ENCODE peak calls at places on chromosomes 5 and 9, in ten cellular contexts. One of them, this sample, is unnamed. For H3K36me3, the result is how much of the 10 kb centered on the place peaks cover.

GRCh38 chr5:74641014-74641777 is 668 bp upstream of the ENC1 start:
- DNase-seq in WERI-Rb-1: peak
- DNase-seq in psoas muscle: peak
- DNase-seq in K562: peak
- DNase-seq in CD8-positive, alpha-beta T cell: no peak
- DNase-seq in vagina: no peak
- DNase-seq in MM.1S: peak
- DNase-seq in gastrocnemius medialis: peak
- DNase-seq in PC-3: peak
- DNase-seq in hepatocyte: peak
- DNase-seq in this sample: peak

GRCh38 chr9:113966394-113966793 is 90.3 kb downstream of the ZNF618 start:
- DNase-seq in WERI-Rb-1: no peak
- DNase-seq in psoas muscle: peak
- DNase-seq in K562: no peak
- DNase-seq in CD8-positive, alpha-beta T cell: no peak
- DNase-seq in vagina: no peak
- DNase-seq in MM.1S: no peak
- DNase-seq in gastrocnemius medialis: peak
- DNase-seq in PC-3: no peak
- DNase-seq in hepatocyte: peak
- DNase-seq in this sample: no peak

GRCh38 chr5:168408561-168409321 is 77.5 kb upstream of the RARS1 start:
- DNase-seq in WERI-Rb-1: no peak
- DNase-seq in psoas muscle: no peak
- DNase-seq in K562: no peak
- DNase-seq in CD8-positive, alpha-beta T cell: no peak
- DNase-seq in vagina: no peak
- DNase-seq in MM.1S: peak
- DNase-seq in gastrocnemius medialis: no peak
- DNase-seq in PC-3: no peak
- DNase-seq in hepatocyte: no peak
- DNase-seq in this sample: peak

GRCh38 chr5:135458921-135459331 is 6.8 kb upstream of the TIFAB start:
- DNase-seq in WERI-Rb-1: no peak
- DNase-seq in psoas muscle: no peak
- DNase-seq in K562: peak
- DNase-seq in CD8-positive, alpha-beta T cell: no peak
- DNase-seq in vagina: no peak
- DNase-seq in MM.1S: no peak
- DNase-seq in gastrocnemius medialis: no peak
- DNase-seq in PC-3: peak
- DNase-seq in hepatocyte: no peak
- DNase-seq in this sample: peak

GRCh38 chr5:3517331-3517730 is 78.3 kb upstream of the IRX1 start:
- DNase-seq in WERI-Rb-1: no peak
- DNase-seq in psoas muscle: no peak
- DNase-seq in K562: no peak
- DNase-seq in CD8-positive, alpha-beta T cell: no peak
- DNase-seq in vagina: no peak
- DNase-seq in MM.1S: no peak
- DNase-seq in gastrocnemius medialis: no peak
- DNase-seq in PC-3: no peak
- DNase-seq in hepatocyte: no peak
- DNase-seq in this sample: no peak

GRCh38 chr5:176151286-176151685 is 86.9 kb upstream of the SIMC1 start:
- DNase-seq in WERI-Rb-1: no peak
- DNase-seq in psoas muscle: no peak
- DNase-seq in K562: no peak
- DNase-seq in CD8-positive, alpha-beta T cell: no peak
- DNase-seq in vagina: no peak
- DNase-seq in MM.1S: no peak
- DNase-seq in gastrocnemius medialis: no peak
- DNase-seq in PC-3: peak
- DNase-seq in hepatocyte: no peak
- DNase-seq in this sample: no peak

GRCh38 chr5:82334856-82335255 is 56.7 kb upstream of the RPS23 start:
- DNase-seq in WERI-Rb-1: no peak
- DNase-seq in psoas muscle: no peak
- DNase-seq in K562: peak
- DNase-seq in CD8-positive, alpha-beta T cell: no peak
- DNase-seq in vagina: peak
- DNase-seq in MM.1S: no peak
- DNase-seq in gastrocnemius medialis: no peak
- DNase-seq in PC-3: no peak
- DNase-seq in hepatocyte: peak
- DNase-seq in this sample: no peak

GRCh38 chr5:151221574-151221973 is 2.3 kb downstream of the CCDC69 start:
- DNase-seq in WERI-Rb-1: no peak
- DNase-seq in psoas muscle: no peak
- DNase-seq in K562: no peak
- DNase-seq in CD8-positive, alpha-beta T cell: no peak
- DNase-seq in vagina: no peak
- DNase-seq in MM.1S: no peak
- DNase-seq in gastrocnemius medialis: peak
- DNase-seq in PC-3: peak
- DNase-seq in hepatocyte: no peak
- DNase-seq in this sample: no peak

GRCh38 chr9:91240596-91240995 is 121.1 kb downstream of the AUH start:
- DNase-seq in WERI-Rb-1: no peak
- DNase-seq in psoas muscle: no peak
- DNase-seq in K562: no peak
- DNase-seq in CD8-positive, alpha-beta T cell: no peak
- DNase-seq in vagina: no peak
- DNase-seq in MM.1S: no peak
- DNase-seq in gastrocnemius medialis: no peak
- DNase-seq in PC-3: no peak
- DNase-seq in hepatocyte: no peak
- DNase-seq in this sample: no peak

GRCh38 chr9:72440383-72440782 is 75.4 kb upstream of the ZFAND5 start:
- DNase-seq in WERI-Rb-1: no peak
- DNase-seq in psoas muscle: no peak
- DNase-seq in K562: no peak
- DNase-seq in CD8-positive, alpha-beta T cell: no peak
- DNase-seq in vagina: no peak
- DNase-seq in MM.1S: no peak
- DNase-seq in gastrocnemius medialis: no peak
- DNase-seq in PC-3: no peak
- DNase-seq in hepatocyte: no peak
- DNase-seq in this sample: no peak

GRCh38 chr5:140205216-140205615 is 30.2 kb downstream of the CYSTM1 start:
- DNase-seq in WERI-Rb-1: no peak
- DNase-seq in psoas muscle: no peak
- DNase-seq in K562: no peak
- DNase-seq in CD8-positive, alpha-beta T cell: no peak
- DNase-seq in vagina: no peak
- DNase-seq in MM.1S: no peak
- DNase-seq in gastrocnemius medialis: peak
- DNase-seq in PC-3: no peak
- DNase-seq in hepatocyte: no peak
- DNase-seq in this sample: no peak

GRCh38 chr9:79430599-79430998 is 141.2 kb upstream of the TLE4 start:
- DNase-seq in WERI-Rb-1: no peak
- DNase-seq in psoas muscle: no peak
- DNase-seq in K562: no peak
- DNase-seq in CD8-positive, alpha-beta T cell: no peak
- DNase-seq in vagina: no peak
- DNase-seq in MM.1S: no peak
- DNase-seq in gastrocnemius medialis: no peak
- DNase-seq in PC-3: no peak
- DNase-seq in hepatocyte: no peak
- DNase-seq in this sample: no peak
- H3K27ac ChIP-seq in WERI-Rb-1: no peak
- H3K27ac ChIP-seq in psoas muscle: no peak
- H3K27ac ChIP-seq in K562: no peak
- H3K27ac ChIP-seq in CD8-positive, alpha-beta T cell: no peak
- H3K27ac ChIP-seq in vagina: no peak
- H3K27ac ChIP-seq in MM.1S: no peak
- H3K27ac ChIP-seq in gastrocnemius medialis: no peak
- H3K27ac ChIP-seq in PC-3: no peak
- H3K27ac ChIP-seq in hepatocyte: no peak
- H3K27ac ChIP-seq in this sample: no peak

GRCh38 chr9:100583019-100583802 is 5.3 kb downstream of the CAVIN4 start:
- DNase-seq in WERI-Rb-1: no peak
- DNase-seq in psoas muscle: no peak
- DNase-seq in K562: no peak
- DNase-seq in CD8-positive, alpha-beta T cell: no peak
- DNase-seq in vagina: no peak
- DNase-seq in MM.1S: no peak
- DNase-seq in gastrocnemius medialis: no peak
- DNase-seq in PC-3: no peak
- DNase-seq in hepatocyte: no peak
- DNase-seq in this sample: no peak
- H3K36me3 ChIP-seq in WERI-Rb-1: under half
- H3K36me3 ChIP-seq in psoas muscle: under half
- H3K36me3 ChIP-seq in K562: under half
- H3K36me3 ChIP-seq in CD8-positive, alpha-beta T cell: under half
- H3K36me3 ChIP-seq in vagina: under half
- H3K36me3 ChIP-seq in MM.1S: under half
- H3K36me3 ChIP-seq in gastrocnemius medialis: under half
- H3K36me3 ChIP-seq in PC-3: under half
- H3K36me3 ChIP-seq in hepatocyte: under half
- H3K36me3 ChIP-seq in this sample: under half

GRCh38 chr9:16138961-16139441 is 586.2 kb downstream of the CCDC171 start:
- DNase-seq in WERI-Rb-1: no peak
- DNase-seq in psoas muscle: peak
- DNase-seq in K562: no peak
- DNase-seq in CD8-positive, alpha-beta T cell: no peak
- DNase-seq in vagina: no peak
- DNase-seq in MM.1S: no peak
- DNase-seq in gastrocnemius medialis: peak
- DNase-seq in PC-3: peak
- DNase-seq in hepatocyte: no peak
- DNase-seq in this sample: no peak

GRCh38 chr9:16136961-16137360 is 584.1 kb downstream of the CCDC171 start:
- DNase-seq in WERI-Rb-1: peak
- DNase-seq in psoas muscle: peak
- DNase-seq in K562: no peak
- DNase-seq in CD8-positive, alpha-beta T cell: no peak
- DNase-seq in vagina: no peak
- DNase-seq in MM.1S: no peak
- DNase-seq in gastrocnemius medialis: peak
- DNase-seq in PC-3: no peak
- DNase-seq in hepatocyte: no peak
- DNase-seq in this sample: no peak

GRCh38 chr9:16138561-16138960 is 585.7 kb downstream of the CCDC171 start:
- DNase-seq in WERI-Rb-1: no peak
- DNase-seq in psoas muscle: no peak
- DNase-seq in K562: no peak
- DNase-seq in CD8-positive, alpha-beta T cell: no peak
- DNase-seq in vagina: no peak
- DNase-seq in MM.1S: no peak
- DNase-seq in gastrocnemius medialis: no peak
- DNase-seq in PC-3: no peak
- DNase-seq in hepatocyte: no peak
- DNase-seq in this sample: no peak

GRCh38 chr9:16143310-16143709 is 590.5 kb downstream of the CCDC171 start:
- DNase-seq in WERI-Rb-1: no peak
- DNase-seq in psoas muscle: no peak
- DNase-seq in K562: no peak
- DNase-seq in CD8-positive, alpha-beta T cell: no peak
- DNase-seq in vagina: no peak
- DNase-seq in MM.1S: no peak
- DNase-seq in gastrocnemius medialis: no peak
- DNase-seq in PC-3: no peak
- DNase-seq in hepatocyte: no peak
- DNase-seq in this sample: no peak

DNA sequence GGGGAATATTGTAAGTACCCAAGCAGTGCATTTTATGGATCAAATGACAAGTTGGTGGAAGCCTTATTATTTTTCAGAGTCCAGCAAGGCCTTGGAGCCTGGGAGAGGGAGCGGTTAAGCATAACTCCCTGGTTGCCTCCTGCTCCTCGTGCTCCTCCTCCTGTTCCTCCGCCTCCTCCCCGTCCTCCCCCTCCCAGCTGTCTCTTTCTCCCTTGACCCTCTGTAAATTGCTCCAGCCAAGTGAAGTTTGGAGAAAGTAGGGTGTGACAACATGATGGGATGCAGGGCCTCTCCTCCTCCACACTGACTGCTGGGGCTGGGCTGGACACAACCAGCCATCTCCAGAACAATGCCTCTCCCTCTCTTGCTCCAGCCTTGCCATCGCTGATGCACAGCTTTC is 586.9 kb downstream of the CCDC171 start:
- DNase-seq in WERI-Rb-1: no peak
- DNase-seq in psoas muscle: peak
- DNase-seq in K562: no peak
- DNase-seq in CD8-positive, alpha-beta T cell: no peak
- DNase-seq in vagina: peak
- DNase-seq in MM.1S: no peak
- DNase-seq in gastrocnemius medialis: peak
- DNase-seq in PC-3: no peak
- DNase-seq in hepatocyte: no peak
- DNase-seq in this sample: no peak
- H3K27ac ChIP-seq in WERI-Rb-1: no peak
- H3K27ac ChIP-seq in psoas muscle: peak
- H3K27ac ChIP-seq in K562: no peak
- H3K27ac ChIP-seq in CD8-positive, alpha-beta T cell: no peak
- H3K27ac ChIP-seq in vagina: peak
- H3K27ac ChIP-seq in MM.1S: no peak
- H3K27ac ChIP-seq in gastrocnemius medialis: no peak
- H3K27ac ChIP-seq in PC-3: no peak
- H3K27ac ChIP-seq in hepatocyte: no peak
- H3K27ac ChIP-seq in this sample: no peak

GRCh38 chr9:121331549-121331948 is 38.5 kb downstream of the STOM start:
- DNase-seq in WERI-Rb-1: no peak
- DNase-seq in psoas muscle: no peak
- DNase-seq in K562: no peak
- DNase-seq in CD8-positive, alpha-beta T cell: no peak
- DNase-seq in vagina: peak
- DNase-seq in MM.1S: no peak
- DNase-seq in gastrocnemius medialis: no peak
- DNase-seq in PC-3: no peak
- DNase-seq in hepatocyte: no peak
- DNase-seq in this sample: no peak

GRCh38 chr9:121328876-121329681 is 41.0 kb downstream of the STOM start:
- DNase-seq in WERI-Rb-1: no peak
- DNase-seq in psoas muscle: no peak
- DNase-seq in K562: no peak
- DNase-seq in CD8-positive, alpha-beta T cell: no peak
- DNase-seq in vagina: peak
- DNase-seq in MM.1S: no peak
- DNase-seq in gastrocnemius medialis: no peak
- DNase-seq in PC-3: no peak
- DNase-seq in hepatocyte: no peak
- DNase-seq in this sample: no peak

GRCh38 chr9:121333950-121334773 is 35.9 kb downstream of the STOM start:
- DNase-seq in WERI-Rb-1: no peak
- DNase-seq in psoas muscle: peak
- DNase-seq in K562: peak
- DNase-seq in CD8-positive, alpha-beta T cell: no peak
- DNase-seq in vagina: peak
- DNase-seq in MM.1S: no peak
- DNase-seq in gastrocnemius medialis: no peak
- DNase-seq in PC-3: no peak
- DNase-seq in hepatocyte: no peak
- DNase-seq in this sample: no peak

GRCh38 chr9:121328476-121328875 is 41.6 kb downstream of the STOM start:
- DNase-seq in WERI-Rb-1: no peak
- DNase-seq in psoas muscle: no peak
- DNase-seq in K562: no peak
- DNase-seq in CD8-positive, alpha-beta T cell: no peak
- DNase-seq in vagina: peak
- DNase-seq in MM.1S: no peak
- DNase-seq in gastrocnemius medialis: no peak
- DNase-seq in PC-3: no peak
- DNase-seq in hepatocyte: no peak
- DNase-seq in this sample: no peak

GRCh38 chr9:121331992-121332685 is 37.9 kb downstream of the STOM start:
- DNase-seq in WERI-Rb-1: no peak
- DNase-seq in psoas muscle: no peak
- DNase-seq in K562: no peak
- DNase-seq in CD8-positive, alpha-beta T cell: no peak
- DNase-seq in vagina: peak
- DNase-seq in MM.1S: no peak
- DNase-seq in gastrocnemius medialis: no peak
- DNase-seq in PC-3: peak
- DNase-seq in hepatocyte: no peak
- DNase-seq in this sample: no peak
- H3K36me3 ChIP-seq in WERI-Rb-1: under half
- H3K36me3 ChIP-seq in psoas muscle: under half
- H3K36me3 ChIP-seq in K562: under half
- H3K36me3 ChIP-seq in CD8-positive, alpha-beta T cell: under half
- H3K36me3 ChIP-seq in vagina: half or more
- H3K36me3 ChIP-seq in MM.1S: under half
- H3K36me3 ChIP-seq in gastrocnemius medialis: under half
- H3K36me3 ChIP-seq in PC-3: under half
- H3K36me3 ChIP-seq in hepatocyte: under half
- H3K36me3 ChIP-seq in this sample: under half

This sample was measured in spleen.